ENCODE peak calls at places on chromosomes 16 and 17, in eight cellular contexts. One of them, this sample, is unnamed.

GRCh38 chr17:60248618-60249516 is 99.1 kb downstream of the CA4 start:
- DNase-seq in A549: no peak
- DNase-seq in dorsolateral prefrontal cortex: no peak
- DNase-seq in upper lobe of right lung: no peak
- DNase-seq in ascending aorta: no peak
- DNase-seq in MM.1S: no peak
- DNase-seq in lower leg skin: no peak
- DNase-seq in mucosa of descending colon: no peak
- DNase-seq in this sample: peak; percentile 51

GRCh38 chr17:82710499-82711232 is 5.8 kb upstream of the FN3KRP start:
- DNase-seq in A549: no peak
- DNase-seq in dorsolateral prefrontal cortex: no peak
- DNase-seq in upper lobe of right lung: no peak
- DNase-seq in ascending aorta: no peak
- DNase-seq in MM.1S: no peak
- DNase-seq in lower leg skin: no peak
- DNase-seq in mucosa of descending colon: no peak
- DNase-seq in this sample: no peak

GRCh38 chr16:13767215-13767614 is 152.7 kb upstream of the ERCC4 start:
- DNase-seq in A549: no peak
- DNase-seq in dorsolateral prefrontal cortex: no peak
- DNase-seq in upper lobe of right lung: no peak
- DNase-seq in ascending aorta: no peak
- DNase-seq in MM.1S: no peak
- DNase-seq in lower leg skin: no peak
- DNase-seq in mucosa of descending colon: no peak
- DNase-seq in this sample: peak; percentile 0

GRCh38 chr17:62614142-62614541 is 13.3 kb upstream of the MRC2 start:
- DNase-seq in A549: no peak
- DNase-seq in dorsolateral prefrontal cortex: peak; percentile 46
- DNase-seq in upper lobe of right lung: no peak
- DNase-seq in ascending aorta: no peak
- DNase-seq in MM.1S: no peak
- DNase-seq in lower leg skin: no peak
- DNase-seq in mucosa of descending colon: no peak
- DNase-seq in this sample: peak; percentile 97

GRCh38 chr17:64357191-64357981 is 33.3 kb downstream of the PECAM1 start:
- DNase-seq in A549: no peak
- DNase-seq in dorsolateral prefrontal cortex: peak; percentile 77
- DNase-seq in upper lobe of right lung: peak; percentile 75
- DNase-seq in ascending aorta: no peak
- DNase-seq in MM.1S: no peak
- DNase-seq in lower leg skin: peak; percentile 77
- DNase-seq in mucosa of descending colon: no peak
- DNase-seq in this sample: peak; percentile 96

GRCh38 chr16:54489225-54489781 is 202.7 kb upstream of the IRX3 start:
- DNase-seq in A549: peak; percentile 26
- DNase-seq in dorsolateral prefrontal cortex: no peak
- DNase-seq in upper lobe of right lung: no peak
- DNase-seq in ascending aorta: no peak
- DNase-seq in MM.1S: no peak
- DNase-seq in lower leg skin: no peak
- DNase-seq in mucosa of descending colon: peak; percentile 66
- DNase-seq in this sample: no peak

GRCh38 chr17:39719563-39719962 is 10.8 kb downstream of the MIEN1 start:
- DNase-seq in A549: no peak
- DNase-seq in dorsolateral prefrontal cortex: no peak
- DNase-seq in upper lobe of right lung: no peak
- DNase-seq in ascending aorta: no peak
- DNase-seq in MM.1S: no peak
- DNase-seq in lower leg skin: no peak
- DNase-seq in mucosa of descending colon: peak; percentile 38
- DNase-seq in this sample: no peak

GRCh38 chr17:32870027-32870670 is 6.8 kb downstream of the MYO1D start:
- DNase-seq in A549: no peak
- DNase-seq in dorsolateral prefrontal cortex: no peak
- DNase-seq in upper lobe of right lung: no peak
- DNase-seq in ascending aorta: no peak
- DNase-seq in MM.1S: no peak
- DNase-seq in lower leg skin: peak; percentile 42
- DNase-seq in mucosa of descending colon: no peak
- DNase-seq in this sample: no peak

GRCh38 chr17:18124346-18125126 is 16.0 kb downstream of the MYO15A start:
- DNase-seq in A549: no peak
- DNase-seq in dorsolateral prefrontal cortex: no peak
- DNase-seq in upper lobe of right lung: no peak
- DNase-seq in ascending aorta: no peak
- DNase-seq in MM.1S: peak; percentile 1
- DNase-seq in lower leg skin: no peak
- DNase-seq in mucosa of descending colon: no peak
- DNase-seq in this sample: no peak

GRCh38 chr16:17483266-17483864 is 12.6 kb upstream of the XYLT1 start:
- DNase-seq in A549: no peak
- DNase-seq in dorsolateral prefrontal cortex: no peak
- DNase-seq in upper lobe of right lung: no peak
- DNase-seq in ascending aorta: no peak
- DNase-seq in MM.1S: no peak
- DNase-seq in lower leg skin: no peak
- DNase-seq in mucosa of descending colon: no peak
- DNase-seq in this sample: no peak

GRCh38 chr16:26981266-26981938 is 85.3 kb upstream of the C16orf82 start:
- DNase-seq in A549: no peak
- DNase-seq in dorsolateral prefrontal cortex: no peak
- DNase-seq in upper lobe of right lung: no peak
- DNase-seq in ascending aorta: no peak
- DNase-seq in MM.1S: no peak
- DNase-seq in lower leg skin: no peak
- DNase-seq in mucosa of descending colon: no peak
- DNase-seq in this sample: peak; percentile 87

GRCh38 chr17:80509311-80509710 is 32.9 kb upstream of the NPTX1 start:
- DNase-seq in A549: no peak
- DNase-seq in dorsolateral prefrontal cortex: no peak
- DNase-seq in upper lobe of right lung: no peak
- DNase-seq in ascending aorta: no peak
- DNase-seq in MM.1S: no peak
- DNase-seq in lower leg skin: no peak
- DNase-seq in mucosa of descending colon: no peak
- DNase-seq in this sample: no peak

GRCh38 chr16:2912330-2913199 is 834 bp downstream of the FLYWCH1 start:
- DNase-seq in A549: no peak
- DNase-seq in dorsolateral prefrontal cortex: no peak
- DNase-seq in upper lobe of right lung: peak; percentile 76
- DNase-seq in ascending aorta: no peak
- DNase-seq in MM.1S: peak; percentile 42
- DNase-seq in lower leg skin: no peak
- DNase-seq in mucosa of descending colon: peak; percentile 75
- DNase-seq in this sample: peak; percentile 80

GRCh38 chr16:10616744-10617640 is 36.6 kb upstream of the EMP2 start:
- DNase-seq in A549: peak; percentile 29
- DNase-seq in dorsolateral prefrontal cortex: no peak
- DNase-seq in upper lobe of right lung: peak; percentile 89
- DNase-seq in ascending aorta: no peak
- DNase-seq in MM.1S: no peak
- DNase-seq in lower leg skin: no peak
- DNase-seq in mucosa of descending colon: peak; percentile 80
- DNase-seq in this sample: peak; percentile 19

GRCh38 chr16:31700530-31701388 is 172.8 kb upstream of the ZNF267 start:
- DNase-seq in A549: peak; percentile 79
- DNase-seq in dorsolateral prefrontal cortex: peak; percentile 91
- DNase-seq in upper lobe of right lung: peak; percentile 93
- DNase-seq in ascending aorta: peak; percentile 44
- DNase-seq in MM.1S: peak; percentile 63
- DNase-seq in lower leg skin: peak; percentile 69
- DNase-seq in mucosa of descending colon: peak; percentile 94
- DNase-seq in this sample: peak; percentile 54

GRCh38 chr16:24758373-24758772 is 28.9 kb downstream of the TNRC6A start:
- DNase-seq in A549: no peak
- DNase-seq in dorsolateral prefrontal cortex: no peak
- DNase-seq in upper lobe of right lung: no peak
- DNase-seq in ascending aorta: no peak
- DNase-seq in MM.1S: no peak
- DNase-seq in lower leg skin: no peak
- DNase-seq in mucosa of descending colon: no peak
- DNase-seq in this sample: peak; percentile 39

GRCh38 chr17:49497147-49498036 is 2.3 kb downstream of the NGFR start:
- DNase-seq in A549: no peak
- DNase-seq in dorsolateral prefrontal cortex: no peak
- DNase-seq in upper lobe of right lung: no peak
- DNase-seq in ascending aorta: peak; percentile 55
- DNase-seq in MM.1S: no peak
- DNase-seq in lower leg skin: no peak
- DNase-seq in mucosa of descending colon: no peak
- DNase-seq in this sample: no peak

GRCh38 chr17:76273923-76274558 is 8.9 kb downstream of the UBALD2 start:
- DNase-seq in A549: no peak
- DNase-seq in dorsolateral prefrontal cortex: no peak
- DNase-seq in upper lobe of right lung: peak; percentile 58
- DNase-seq in ascending aorta: no peak
- DNase-seq in MM.1S: no peak
- DNase-seq in lower leg skin: no peak
- DNase-seq in mucosa of descending colon: peak; percentile 55
- DNase-seq in this sample: no peak
- TF ChIP-seq CTCF in A549: no peak
- TF ChIP-seq CTCF in dorsolateral prefrontal cortex: no peak
- TF ChIP-seq CTCF in upper lobe of right lung: no peak
- TF ChIP-seq CTCF in ascending aorta: no peak
- TF ChIP-seq CTCF in MM.1S: no peak
- TF ChIP-seq CTCF in lower leg skin: no peak
- TF ChIP-seq CTCF in mucosa of descending colon: no peak
- TF ChIP-seq CTCF in this sample: no peak

GRCh38 chr16:49860593-49860992 is 4.7 kb upstream of the ZNF423 start:
- DNase-seq in A549: no peak
- DNase-seq in dorsolateral prefrontal cortex: no peak
- DNase-seq in upper lobe of right lung: no peak
- DNase-seq in ascending aorta: no peak
- DNase-seq in MM.1S: no peak
- DNase-seq in lower leg skin: no peak
- DNase-seq in mucosa of descending colon: no peak
- DNase-seq in this sample: no peak

GRCh38 chr16:49858200-49859129 is 2.6 kb upstream of the ZNF423 start:
- DNase-seq in A549: peak; percentile 21
- DNase-seq in dorsolateral prefrontal cortex: no peak
- DNase-seq in upper lobe of right lung: peak; percentile 79
- DNase-seq in ascending aorta: no peak
- DNase-seq in MM.1S: no peak
- DNase-seq in lower leg skin: no peak
- DNase-seq in mucosa of descending colon: peak; percentile 70
- DNase-seq in this sample: peak; percentile 51

GRCh38 chr16:49861299-49861698 is 5.4 kb upstream of the ZNF423 start:
- DNase-seq in A549: no peak
- DNase-seq in dorsolateral prefrontal cortex: no peak
- DNase-seq in upper lobe of right lung: no peak
- DNase-seq in ascending aorta: no peak
- DNase-seq in MM.1S: no peak
- DNase-seq in lower leg skin: no peak
- DNase-seq in mucosa of descending colon: no peak
- DNase-seq in this sample: no peak

GRCh38 chr16:49857423-49858181 is 1.7 kb upstream of the ZNF423 start:
- DNase-seq in A549: peak; percentile 75
- DNase-seq in dorsolateral prefrontal cortex: no peak
- DNase-seq in upper lobe of right lung: peak; percentile 76
- DNase-seq in ascending aorta: no peak
- DNase-seq in MM.1S: peak; percentile 78
- DNase-seq in lower leg skin: no peak
- DNase-seq in mucosa of descending colon: peak; percentile 81
- DNase-seq in this sample: peak; percentile 71

GRCh38 chr16:49859139-49859947 is 3.4 kb upstream of the ZNF423 start:
- DNase-seq in A549: no peak
- DNase-seq in dorsolateral prefrontal cortex: no peak
- DNase-seq in upper lobe of right lung: peak; percentile 73
- DNase-seq in ascending aorta: no peak
- DNase-seq in MM.1S: no peak
- DNase-seq in lower leg skin: no peak
- DNase-seq in mucosa of descending colon: peak; percentile 78
- DNase-seq in this sample: no peak
- H3K4me3 ChIP-seq in A549: peak overlapping the region; percentile 97
- H3K4me3 ChIP-seq in dorsolateral prefrontal cortex: peak overlapping the region; percentile 65
- H3K4me3 ChIP-seq in upper lobe of right lung: peak overlapping the region; percentile 66
- H3K4me3 ChIP-seq in ascending aorta: peak overlapping the region; percentile 74
- H3K4me3 ChIP-seq in MM.1S: no peak overlapping the region
- H3K4me3 ChIP-seq in lower leg skin: peak overlapping the region; percentile 30
- H3K4me3 ChIP-seq in mucosa of descending colon: no peak overlapping the region
- H3K4me3 ChIP-seq in this sample: peak overlapping the region; percentile 62

DNA sequence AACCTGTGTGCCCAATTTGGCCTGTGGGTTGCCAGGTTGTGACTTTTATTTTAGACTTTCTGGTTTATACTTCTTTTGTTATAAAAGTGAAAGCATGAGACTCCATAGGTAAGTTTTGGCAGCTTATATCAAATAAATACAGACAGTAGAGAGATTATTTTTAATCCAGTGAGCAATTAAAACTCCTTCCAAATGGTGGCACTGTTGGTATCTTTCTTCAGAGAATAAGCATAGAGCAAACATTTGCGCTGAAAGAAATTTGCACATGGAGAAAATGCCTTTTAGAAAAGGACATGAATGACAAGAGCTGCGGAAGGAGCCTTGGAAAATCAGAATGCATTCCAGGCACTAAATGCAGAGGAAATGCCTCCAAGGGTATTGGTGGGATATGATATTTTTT is 46.1 kb upstream of the DNAJA2 start:
- DNase-seq in A549: peak; percentile 21
- DNase-seq in dorsolateral prefrontal cortex: no peak
- DNase-seq in upper lobe of right lung: no peak
- DNase-seq in ascending aorta: no peak
- DNase-seq in MM.1S: no peak
- DNase-seq in lower leg skin: no peak
- DNase-seq in mucosa of descending colon: no peak
- DNase-seq in this sample: peak; percentile 49
- TF ChIP-seq CTCF in A549: peak; percentile 45
- TF ChIP-seq CTCF in dorsolateral prefrontal cortex: peak; percentile 40
- TF ChIP-seq CTCF in upper lobe of right lung: peak; percentile 13
- TF ChIP-seq CTCF in ascending aorta: no peak
- TF ChIP-seq CTCF in MM.1S: peak; percentile 7
- TF ChIP-seq CTCF in lower leg skin: no peak
- TF ChIP-seq CTCF in mucosa of descending colon: no peak
- TF ChIP-seq CTCF in this sample: peak; percentile 52

GRCh38 chr17:44969144-44969780 is 1.2 kb upstream of the C1QL1 start:
- DNase-seq in A549: no peak
- DNase-seq in dorsolateral prefrontal cortex: no peak
- DNase-seq in upper lobe of right lung: no peak
- DNase-seq in ascending aorta: no peak
- DNase-seq in MM.1S: no peak
- DNase-seq in lower leg skin: no peak
- DNase-seq in mucosa of descending colon: no peak
- DNase-seq in this sample: no peak
- H3K4me3 ChIP-seq in A549: no peak overlapping the region
- H3K4me3 ChIP-seq in dorsolateral prefrontal cortex: no peak overlapping the region
- H3K4me3 ChIP-seq in upper lobe of right lung: no peak overlapping the region
- H3K4me3 ChIP-seq in ascending aorta: no peak overlapping the region
- H3K4me3 ChIP-seq in MM.1S: no peak overlapping the region
- H3K4me3 ChIP-seq in lower leg skin: no peak overlapping the region
- H3K4me3 ChIP-seq in mucosa of descending colon: no peak overlapping the region
- H3K4me3 ChIP-seq in this sample: no peak overlapping the region

GRCh38 chr16:80948886-80949502 is 57.7 kb downstream of the CMC2 start:
- DNase-seq in A549: peak; percentile 17
- DNase-seq in dorsolateral prefrontal cortex: no peak
- DNase-seq in upper lobe of right lung: peak; percentile 70
- DNase-seq in ascending aorta: no peak
- DNase-seq in MM.1S: no peak
- DNase-seq in lower leg skin: no peak
- DNase-seq in mucosa of descending colon: peak; percentile 62
- DNase-seq in this sample: peak; percentile 62
- TF ChIP-seq CTCF in A549: no peak
- TF ChIP-seq CTCF in dorsolateral prefrontal cortex: peak; percentile 79
- TF ChIP-seq CTCF in upper lobe of right lung: peak; percentile 58
- TF ChIP-seq CTCF in ascending aorta: peak; percentile 63
- TF ChIP-seq CTCF in MM.1S: peak; percentile 19
- TF ChIP-seq CTCF in lower leg skin: no peak
- TF ChIP-seq CTCF in mucosa of descending colon: peak; percentile 53
- TF ChIP-seq CTCF in this sample: peak; percentile 79

This sample was measured in choroid plexus epithelial cell.